ENCODE peak calls at places on chromosome 1, in five cellular contexts. Q is lower lobe of right lung, O is hepatic stellate cell, Y is NCI-H1417, K is A549. U is an unnamed sample.

GRCh38 chr1:21647431-21648373 is 21.5 kb downstream of the RAP1GAP start:
- DNase-seq in Q (no peak), O (peak; percentile 82), Y (no peak), K (peak; percentile 55), U (peak; percentile 43)

GRCh38 chr1:82465024-82465423 is 664.3 kb downstream of the ADGRL2 start:
- DNase-seq in Q (no peak), O (no peak), Y (no peak), K (no peak), U (no peak)

GRCh38 chr1:204713541-204713940 is 28.0 kb upstream of the LRRN2 start:
- DNase-seq in Q (no peak), O (no peak), Y (peak; percentile 69), K (no peak), U (no peak)

GRCh38 chr1:236844499-236845271 is 49.6 kb downstream of the MTR start:
- DNase-seq in Q (no peak), O (peak; percentile 21), Y (no peak), K (no peak), U (no peak)

GRCh38 chr1:6884652-6885153 is 99.4 kb downstream of the CAMTA1 start:
- DNase-seq in Q (no peak), O (no peak), Y (no peak), K (no peak), U (no peak)

GRCh38 chr1:176670853-176671252 is 207.9 kb downstream of the PAPPA2 start:
- DNase-seq in Q (no peak), O (no peak), Y (no peak), K (no peak), U (no peak)

GRCh38 chr1:37473431-37474050 is 839 bp upstream of the ZC3H12A start:
- DNase-seq in Q (no peak), O (no peak), Y (peak; percentile 62), K (peak; percentile 58), U (no peak)

GRCh38 chr1:206117151-206117948 is at the start of gene AVPR1B:
- DNase-seq in Q (no peak), O (peak; percentile 53), Y (peak; percentile 82), K (peak; percentile 10), U (peak; percentile 12)

GRCh38 chr1:168960595-168960994 is 145.9 kb upstream of the ATP1B1 start:
- DNase-seq in Q (no peak), O (no peak), Y (no peak), K (no peak), U (no peak)

GRCh38 chr1:229347528-229347927 is 4.7 kb upstream of the CCSAP start:
- DNase-seq in Q (no peak), O (no peak), Y (no peak), K (no peak), U (no peak)

GRCh38 chr1:188070848-188071247 is 1242.1 kb downstream of the PLA2G4A start:
- DNase-seq in Q (no peak), O (no peak), Y (no peak), K (peak; percentile 6), U (no peak)

GRCh38 chr1:51061231-51061943 is 40.6 kb upstream of the C1orf185 start:
- DNase-seq in Q (no peak), O (no peak), Y (no peak), K (no peak), U (no peak)

GRCh38 chr1:62144238-62144831 is 50.3 kb upstream of the L1TD1 start:
- DNase-seq in Q (no peak), O (peak; percentile 37), Y (peak; percentile 68), K (peak; percentile 41), U (peak; percentile 44)

GRCh38 chr1:20404466-20404865 is 81.5 kb downstream of the CAMK2N1 start:
- DNase-seq in Q (no peak), O (no peak), Y (peak; percentile 45), K (no peak), U (no peak)

GRCh38 chr1:34762474-34763141 is 3.1 kb downstream of the GJB4 start:
- DNase-seq in Q (no peak), O (no peak), Y (no peak), K (peak; percentile 37), U (peak; percentile 68)

GRCh38 chr1:7475691-7476090 is 295.4 kb upstream of the VAMP3 start:
- DNase-seq in Q (no peak), O (no peak), Y (no peak), K (no peak), U (no peak)

U was measured in LoVo.